ENCODE peak calls at places on chromosomes 7 and 10, in four cellular contexts. V is HCT116; B is trophoblast cell; Z is stimulated activated CD4-positive, alpha-beta T cell treated with anti-CD3 and anti-CD28 coated beads, Interleukin-15, amount 100 ng/mL, for 24 hours. A is an unnamed sample.

GRCh38 chr10:28845009-28845682 is 167.8 kb downstream of the BAMBI start:
- DNase-seq in B (no peak), V (no peak), Z (no peak), A (no peak)

GRCh38 chr7:90246184-90246583 is 1.2 kb downstream of the CFAP69 start:
- DNase-seq in Z (no peak), B (no peak), V (no peak), A (no peak)

GRCh38 chr10:56646712-56647111 is 285.7 kb upstream of the ZWINT start:
- DNase-seq in V (no peak), B (no peak), Z (no peak), A (no peak)

GRCh38 chr10:42593284-42593683 is 45.1 kb downstream of the ZNF33B start:
- DNase-seq in B (no peak), V (no peak), Z (no peak), A (no peak)

GRCh38 chr10:103443475-103444185 is 8.5 kb downstream of the CALHM2 start:
- DNase-seq in V (no peak), Z (no peak), B (no peak), A (no peak)

GRCh38 chr10:77939561-77940001 is 13.0 kb upstream of the DLG5 start:
- DNase-seq in B (no peak), Z (no peak), V (no peak), A (no peak)

GRCh38 chr7:33039257-33039904 is 23.2 kb downstream of the NT5C3A start:
- DNase-seq in B (no peak), V (no peak), Z (no peak), A (no peak)

GRCh38 chr10:33566001-33566400 is 231.5 kb upstream of the NRP1 start:
- DNase-seq in V (no peak), B (no peak), Z (no peak), A (no peak)